ENCODE peak calls at places on chromosomes 3 and 15, in four cellular contexts. S, G, D and O are unnamed samples.

GRCh38 chr3:190122198-190122771 is 1.6 kb upstream of the P3H2 start:
- DNase-seq in S (no peak), D (no peak), G (no peak), O (no peak)

GRCh38 chr3:53994986-53995385 is 103.3 kb upstream of the SELENOK start:
- DNase-seq in G (no peak), S (no peak), D (no peak), O (no peak)

GRCh38 chr3:48110463-48110862 is 77.8 kb downstream of the CDC25A start:
- DNase-seq in G (no peak), D (no peak), S (no peak), O (no peak)

GRCh38 chr15:92882697-92883642 is 17.2 kb upstream of the CHD2 start:
- DNase-seq in G (peak), D (no peak), S (no peak), O (peak)

GRCh38 chr3:123559040-123559861 is 25.6 kb downstream of the HACD2 start:
- DNase-seq in G (peak), D (no peak), S (peak), O (no peak)

GRCh38 chr3:73080201-73080966 is 18.9 kb downstream of the EBLN2 start:
- DNase-seq in S (no peak), D (no peak), G (peak), O (no peak)

GRCh38 chr15:85318732-85319076 is 61.7 kb upstream of the AKAP13 start:
- DNase-seq in G (no peak), S (no peak), D (no peak), O (no peak)

GRCh38 chr15:57017024-57017423 is 98.6 kb downstream of the TCF12 start:
- DNase-seq in G (peak), S (no peak), D (no peak), O (no peak)

GRCh38 chr3:137770821-137771399 is 6.8 kb downstream of the SOX14 start:
- DNase-seq in S (no peak), G (peak), D (no peak), O (no peak)

GRCh38 chr3:190862209-190863118 is at the start of gene GMNC:
- DNase-seq in D (peak), G (peak), S (peak), O (peak)

GRCh38 chr3:175940881-175941280 is 1081.7 kb downstream of the NAALADL2 start:
- DNase-seq in G (no peak), S (no peak), D (no peak), O (no peak)

GRCh38 chr3:135082706-135083105 is 287.6 kb downstream of the EPHB1 start:
- DNase-seq in S (no peak), G (no peak), D (no peak), O (no peak)

GRCh38 chr15:62612183-62612733 is 430.3 kb upstream of the TPM1 start:
- DNase-seq in G (peak), D (no peak), S (no peak), O (no peak)

GRCh38 chr3:120780977-120781376 is 38.4 kb downstream of the GTF2E1 start:
- DNase-seq in S (no peak), D (no peak), G (no peak), O (peak)

GRCh38 chr15:38589502-38589901 is 24.9 kb upstream of the RASGRP1 start:
- DNase-seq in G (no peak), D (no peak), S (no peak), O (no peak)

GRCh38 chr3:177776656-177777055 is 579.4 kb upstream of the TBL1XR1 start:
- DNase-seq in S (no peak), G (peak), D (no peak), O (peak)

GRCh38 chr3:134356411-134357040 is 17.7 kb downstream of the AMOTL2 start:
- DNase-seq in D (peak), G (no peak), S (no peak), O (no peak)

GRCh38 chr3:53826048-53826447 is 20.2 kb downstream of the CHDH start:
- DNase-seq in G (no peak), D (no peak), S (no peak), O (no peak)